ENCODE peak calls at places on chromosomes 3 and 15, in ten cellular contexts. R is fibroblast of pulmonary artery; W is CD4-positive, alpha-beta memory T cell; X is effector CD4-positive, alpha-beta T cell; L is amniotic stem cell; A is activated CD4-positive, alpha-beta T cell treated with anti-CD3 and anti-CD28 coated beads, Interleukin-2, amount 50 U/mL, for 1 hour; I is SW 1271; S is left lung; U is fibroblast of mammary gland; T is NCI-H1105. E is an unnamed sample.

GRCh38 chr15:28264166-28264565 is 57.8 kb downstream of the HERC2 start:
- DNase-seq in T (no peak), S (no peak), I (no peak), L (no peak), X (no peak), U (no peak), A (no peak), R (no peak), W (no peak), E (no peak)

GRCh38 chr3:23994247-23994574 is 49.1 kb downstream of the NR1D2 start:
- DNase-seq in W (no peak), U (no peak), A (no peak), I (no peak), L (no peak), S (no peak), T (no peak), R (peak), X (no peak), E (no peak)

GRCh38 chr3:105385179-105385578 is 18.5 kb downstream of the ALCAM start:
- DNase-seq in S (no peak), A (no peak), I (no peak), L (no peak), U (no peak), R (peak), T (no peak), W (no peak), X (no peak), E (no peak)

GRCh38 chr3:58321791-58322190 is 10.9 kb upstream of the PXK start:
- DNase-seq in S (no peak), L (no peak), X (no peak), A (no peak), U (no peak), I (no peak), R (no peak), W (no peak), T (no peak), E (no peak)

GRCh38 chr3:25962255-25962654 is 172.4 kb downstream of the OXSM start:
- DNase-seq in S (no peak), W (no peak), L (no peak), I (no peak), A (no peak), R (no peak), X (no peak), U (no peak), T (no peak), E (no peak)

GRCh38 chr3:55556622-55557531 is 69.8 kb upstream of the WNT5A start:
- DNase-seq in L (no peak), I (no peak), W (no peak), X (no peak), T (no peak), U (peak), R (no peak), S (no peak), A (no peak), E (no peak)

GRCh38 chr3:138949002-138949418 is 2.0 kb downstream of the FOXL2NB start:
- DNase-seq in W (no peak), S (no peak), A (no peak), R (no peak), X (no peak), L (no peak), I (no peak), U (no peak), T (no peak), E (no peak)

GRCh38 chr15:54120949-54121463 is 142.8 kb downstream of the UNC13C start:
- DNase-seq in T (no peak), X (no peak), A (no peak), S (no peak), U (no peak), I (no peak), L (no peak), R (no peak), W (no peak), E (no peak)

GRCh38 chr15:79195239-79195638 is 87.3 kb upstream of the ANKRD34C start:
- DNase-seq in T (no peak), L (no peak), R (no peak), I (no peak), X (no peak), A (no peak), U (no peak), S (no peak), W (no peak), E (no peak)